ENCODE peak calls at places on chromosomes 3 and 15, in seven cellular contexts. One of them, this sample, is unnamed.

GRCh38 chr3:129687586-129688125 is 81.2 kb upstream of the PLXND1 start:
- DNase-seq in kidney epithelial cell: no peak
- DNase-seq in mucosa of descending colon: no peak
- DNase-seq in GM23338: no peak
- DNase-seq in AG04450: no peak
- DNase-seq in AG10803: no peak
- DNase-seq in transverse colon: no peak
- DNase-seq in this sample: no peak

GRCh38 chr3:12193485-12194165 is 34.9 kb upstream of the TIMP4 start:
- DNase-seq in kidney epithelial cell: peak; percentile 95
- DNase-seq in mucosa of descending colon: no peak
- DNase-seq in GM23338: no peak
- DNase-seq in AG04450: peak; percentile 97
- DNase-seq in AG10803: peak; percentile 96
- DNase-seq in transverse colon: peak; percentile 61
- DNase-seq in this sample: no peak

GRCh38 chr3:196270499-196270898 is 17.0 kb downstream of the PCYT1A start:
- DNase-seq in kidney epithelial cell: no peak
- DNase-seq in mucosa of descending colon: no peak
- DNase-seq in GM23338: no peak
- DNase-seq in AG04450: no peak
- DNase-seq in AG10803: no peak
- DNase-seq in transverse colon: no peak
- DNase-seq in this sample: no peak

GRCh38 chr15:38252481-38253311 is at the start of gene SPRED1:
- DNase-seq in kidney epithelial cell: no peak
- DNase-seq in mucosa of descending colon: peak; percentile 83
- DNase-seq in GM23338: peak; percentile 57
- DNase-seq in AG04450: no peak
- DNase-seq in AG10803: peak; percentile 68
- DNase-seq in transverse colon: peak; percentile 74
- DNase-seq in this sample: peak; percentile 27

GRCh38 chr3:149421764-149422163 is 44.3 kb upstream of the TM4SF1 start:
- DNase-seq in kidney epithelial cell: no peak
- DNase-seq in mucosa of descending colon: no peak
- DNase-seq in GM23338: no peak
- DNase-seq in AG04450: no peak
- DNase-seq in AG10803: no peak
- DNase-seq in transverse colon: no peak
- DNase-seq in this sample: no peak

GRCh38 chr15:25936004-25936403 is 72.9 kb upstream of the ATP10A start:
- DNase-seq in kidney epithelial cell: no peak
- DNase-seq in mucosa of descending colon: no peak
- DNase-seq in GM23338: no peak
- DNase-seq in AG04450: no peak
- DNase-seq in AG10803: peak; percentile 16
- DNase-seq in transverse colon: no peak
- DNase-seq in this sample: no peak

GRCh38 chr3:186162221-186162620 is 53.3 kb upstream of the ETV5 start:
- DNase-seq in kidney epithelial cell: no peak
- DNase-seq in mucosa of descending colon: no peak
- DNase-seq in GM23338: no peak
- DNase-seq in AG04450: no peak
- DNase-seq in AG10803: no peak
- DNase-seq in transverse colon: no peak
- DNase-seq in this sample: no peak

GRCh38 chr3:138856799-138857198 is 22.1 kb upstream of the PIK3CB start:
- DNase-seq in kidney epithelial cell: no peak
- DNase-seq in mucosa of descending colon: no peak
- DNase-seq in GM23338: no peak
- DNase-seq in AG04450: no peak
- DNase-seq in AG10803: no peak
- DNase-seq in transverse colon: no peak
- DNase-seq in this sample: no peak

GRCh38 chr3:182682263-182683229 is 110.8 kb upstream of the ATP11B start:
- DNase-seq in kidney epithelial cell: no peak
- DNase-seq in mucosa of descending colon: peak; percentile 80
- DNase-seq in GM23338: peak; percentile 85
- DNase-seq in AG04450: no peak
- DNase-seq in AG10803: peak; percentile 21
- DNase-seq in transverse colon: peak; percentile 77
- DNase-seq in this sample: peak; percentile 41

GRCh38 chr3:127473244-127474024 is 117.1 kb downstream of the TPRA1 start:
- DNase-seq in kidney epithelial cell: no peak
- DNase-seq in mucosa of descending colon: no peak
- DNase-seq in GM23338: peak; percentile 90
- DNase-seq in AG04450: no peak
- DNase-seq in AG10803: no peak
- DNase-seq in transverse colon: no peak
- DNase-seq in this sample: no peak

GRCh38 chr3:50639055-50639494 is 22.1 kb downstream of the MAPKAPK3 start:
- DNase-seq in kidney epithelial cell: no peak
- DNase-seq in mucosa of descending colon: no peak
- DNase-seq in GM23338: no peak
- DNase-seq in AG04450: peak; percentile 26
- DNase-seq in AG10803: peak; percentile 69
- DNase-seq in transverse colon: no peak
- DNase-seq in this sample: no peak

GRCh38 chr3:156997351-156997750 is 162.6 kb downstream of the CCNL1 start:
- DNase-seq in kidney epithelial cell: no peak
- DNase-seq in mucosa of descending colon: no peak
- DNase-seq in GM23338: no peak
- DNase-seq in AG04450: no peak
- DNase-seq in AG10803: peak; percentile 79
- DNase-seq in transverse colon: no peak
- DNase-seq in this sample: no peak

GRCh38 chr15:71612066-71612715 is 198.2 kb upstream of the NR2E3 start:
- DNase-seq in kidney epithelial cell: no peak
- DNase-seq in mucosa of descending colon: no peak
- DNase-seq in GM23338: no peak
- DNase-seq in AG04450: no peak
- DNase-seq in AG10803: no peak
- DNase-seq in transverse colon: no peak
- DNase-seq in this sample: no peak

GRCh38 chr3:28077566-28077965 is 163.9 kb upstream of the CMC1 start:
- DNase-seq in kidney epithelial cell: no peak
- DNase-seq in mucosa of descending colon: no peak
- DNase-seq in GM23338: peak; percentile 71
- DNase-seq in AG04450: no peak
- DNase-seq in AG10803: peak; percentile 23
- DNase-seq in transverse colon: no peak
- DNase-seq in this sample: no peak

GRCh38 chr3:140166908-140167599 is 232.1 kb downstream of the CLSTN2 start:
- DNase-seq in kidney epithelial cell: no peak
- DNase-seq in mucosa of descending colon: no peak
- DNase-seq in GM23338: no peak
- DNase-seq in AG04450: no peak
- DNase-seq in AG10803: peak; percentile 10
- DNase-seq in transverse colon: no peak
- DNase-seq in this sample: no peak

GRCh38 chr15:57526615-57527014 is 65.1 kb upstream of the MYZAP start:
- DNase-seq in kidney epithelial cell: no peak
- DNase-seq in mucosa of descending colon: no peak
- DNase-seq in GM23338: no peak
- DNase-seq in AG04450: no peak
- DNase-seq in AG10803: no peak
- DNase-seq in transverse colon: no peak
- DNase-seq in this sample: no peak

GRCh38 chr15:59022188-59022587 is 34.7 kb downstream of the RNF111 start:
- DNase-seq in kidney epithelial cell: no peak
- DNase-seq in mucosa of descending colon: no peak
- DNase-seq in GM23338: no peak
- DNase-seq in AG04450: no peak
- DNase-seq in AG10803: no peak
- DNase-seq in transverse colon: no peak
- DNase-seq in this sample: no peak

GRCh38 chr3:7546219-7546618 is 685.3 kb downstream of the GRM7 start:
- DNase-seq in kidney epithelial cell: peak; percentile 10
- DNase-seq in mucosa of descending colon: no peak
- DNase-seq in GM23338: no peak
- DNase-seq in AG04450: no peak
- DNase-seq in AG10803: no peak
- DNase-seq in transverse colon: no peak
- DNase-seq in this sample: no peak

GRCh38 chr3:57756528-57757401 is 656 bp downstream of the SLMAP start:
- DNase-seq in kidney epithelial cell: no peak
- DNase-seq in mucosa of descending colon: peak; percentile 70
- DNase-seq in GM23338: peak; percentile 62
- DNase-seq in AG04450: no peak
- DNase-seq in AG10803: peak; percentile 64
- DNase-seq in transverse colon: peak; percentile 35
- DNase-seq in this sample: peak; percentile 9

GRCh38 chr3:190601597-190601996 is 87.7 kb downstream of the IL1RAP start:
- DNase-seq in kidney epithelial cell: no peak
- DNase-seq in mucosa of descending colon: no peak
- DNase-seq in GM23338: no peak
- DNase-seq in AG04450: no peak
- DNase-seq in AG10803: no peak
- DNase-seq in transverse colon: no peak
- DNase-seq in this sample: no peak

GRCh38 chr15:101276501-101277037 is 716 bp downstream of the SELENOS start:
- DNase-seq in kidney epithelial cell: no peak
- DNase-seq in mucosa of descending colon: no peak
- DNase-seq in GM23338: peak; percentile 53
- DNase-seq in AG04450: no peak
- DNase-seq in AG10803: peak; percentile 49
- DNase-seq in transverse colon: no peak
- DNase-seq in this sample: no peak

DNA sequence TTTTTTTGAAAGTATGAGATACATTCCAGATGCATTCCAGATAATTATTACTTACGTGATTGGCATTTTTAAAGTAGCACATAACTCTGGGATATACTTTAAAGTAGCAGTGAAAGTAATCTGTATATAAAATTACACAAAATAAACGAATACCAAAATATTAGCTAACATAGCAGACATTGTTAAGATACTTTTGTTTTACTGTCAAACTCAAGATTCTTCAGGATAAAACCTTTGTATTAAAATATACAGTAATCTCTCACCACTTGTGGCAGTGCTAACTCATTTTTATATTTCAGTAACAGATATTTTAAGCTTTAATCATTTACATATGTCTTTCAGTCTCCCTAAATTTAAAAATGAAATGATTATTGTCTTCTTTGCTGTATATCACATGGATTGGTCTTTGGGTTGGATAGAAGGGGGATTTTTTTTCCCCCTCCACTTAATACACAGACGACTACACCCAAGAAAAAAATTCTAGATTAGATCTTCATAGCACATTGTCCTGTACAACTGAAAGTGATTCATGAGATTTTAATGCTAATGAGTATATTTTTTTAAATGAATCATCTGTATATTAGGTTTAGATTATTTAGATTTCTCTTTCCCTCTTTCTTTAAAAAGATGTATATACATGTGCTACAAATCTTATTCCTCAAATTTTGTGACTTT is 24.6 kb upstream of the EBLN2 start:
- DNase-seq in kidney epithelial cell: no peak
- DNase-seq in mucosa of descending colon: no peak
- DNase-seq in GM23338: no peak
- DNase-seq in AG04450: no peak
- DNase-seq in AG10803: peak; percentile 27
- DNase-seq in transverse colon: no peak
- DNase-seq in this sample: no peak
- H3K4me3 ChIP-seq in kidney epithelial cell: no peak overlapping the region
- H3K4me3 ChIP-seq in mucosa of descending colon: no peak overlapping the region
- H3K4me3 ChIP-seq in GM23338: no peak overlapping the region
- H3K4me3 ChIP-seq in AG04450: no peak overlapping the region
- H3K4me3 ChIP-seq in AG10803: no peak overlapping the region
- H3K4me3 ChIP-seq in transverse colon: no peak overlapping the region
- H3K4me3 ChIP-seq in this sample: no peak overlapping the region

DNA sequence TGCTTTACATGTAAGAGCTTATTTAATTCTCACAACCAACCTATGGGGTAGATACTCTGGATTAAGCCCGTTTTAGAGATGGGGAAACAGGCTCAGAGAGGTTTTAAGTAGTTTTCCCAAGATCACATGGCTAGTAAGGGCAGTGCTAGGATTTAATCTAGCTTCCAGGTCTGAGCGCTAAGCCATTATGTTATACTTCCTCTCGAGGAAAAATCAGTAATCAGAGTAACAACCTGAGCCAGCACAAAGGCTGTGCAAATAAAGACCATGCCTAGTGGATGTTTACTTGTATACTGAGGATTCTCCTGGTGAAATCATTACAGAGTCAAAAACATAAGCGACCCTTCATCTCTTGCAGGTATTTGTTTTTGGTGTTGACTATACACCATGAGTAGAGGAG is 9.0 kb downstream of the FSTL1 start:
- DNase-seq in kidney epithelial cell: no peak
- DNase-seq in mucosa of descending colon: no peak
- DNase-seq in GM23338: no peak
- DNase-seq in AG04450: no peak
- DNase-seq in AG10803: no peak
- DNase-seq in transverse colon: no peak
- DNase-seq in this sample: no peak
- H3K4me3 ChIP-seq in kidney epithelial cell: no peak overlapping the region
- H3K4me3 ChIP-seq in mucosa of descending colon: no peak overlapping the region
- H3K4me3 ChIP-seq in GM23338: no peak overlapping the region
- H3K4me3 ChIP-seq in AG04450: no peak overlapping the region
- H3K4me3 ChIP-seq in AG10803: no peak overlapping the region
- H3K4me3 ChIP-seq in transverse colon: no peak overlapping the region
- H3K4me3 ChIP-seq in this sample: no peak overlapping the region

DNA sequence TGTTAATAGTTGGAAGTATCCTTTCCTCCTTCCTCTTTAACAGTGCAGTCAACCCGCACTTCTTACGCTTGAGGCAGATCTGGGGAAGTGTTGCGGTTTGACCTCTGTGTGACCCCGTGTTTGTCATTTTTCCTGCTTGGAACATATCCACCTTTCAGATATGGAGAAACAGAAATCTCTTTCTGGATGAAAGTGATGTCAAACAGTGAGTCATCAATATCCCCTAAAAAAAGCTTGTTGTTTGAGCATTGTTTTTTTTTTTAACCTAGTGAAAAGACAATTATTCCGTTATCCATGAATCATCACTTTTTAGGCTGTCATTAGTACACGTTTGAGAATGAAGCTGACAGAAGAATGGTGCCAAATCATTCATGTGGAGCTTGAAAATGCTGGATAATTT is 293.7 kb downstream of the ARPP21 start:
- DNase-seq in kidney epithelial cell: peak; percentile 61
- DNase-seq in mucosa of descending colon: no peak
- DNase-seq in GM23338: no peak
- DNase-seq in AG04450: peak; percentile 43
- DNase-seq in AG10803: peak; percentile 49
- DNase-seq in transverse colon: no peak
- DNase-seq in this sample: no peak
- H3K4me3 ChIP-seq in kidney epithelial cell: no peak overlapping the region
- H3K4me3 ChIP-seq in mucosa of descending colon: no peak overlapping the region
- H3K4me3 ChIP-seq in GM23338: no peak overlapping the region
- H3K4me3 ChIP-seq in AG04450: no peak overlapping the region
- H3K4me3 ChIP-seq in AG10803: no peak overlapping the region
- H3K4me3 ChIP-seq in transverse colon: no peak overlapping the region
- H3K4me3 ChIP-seq in this sample: no peak overlapping the region

DNA sequence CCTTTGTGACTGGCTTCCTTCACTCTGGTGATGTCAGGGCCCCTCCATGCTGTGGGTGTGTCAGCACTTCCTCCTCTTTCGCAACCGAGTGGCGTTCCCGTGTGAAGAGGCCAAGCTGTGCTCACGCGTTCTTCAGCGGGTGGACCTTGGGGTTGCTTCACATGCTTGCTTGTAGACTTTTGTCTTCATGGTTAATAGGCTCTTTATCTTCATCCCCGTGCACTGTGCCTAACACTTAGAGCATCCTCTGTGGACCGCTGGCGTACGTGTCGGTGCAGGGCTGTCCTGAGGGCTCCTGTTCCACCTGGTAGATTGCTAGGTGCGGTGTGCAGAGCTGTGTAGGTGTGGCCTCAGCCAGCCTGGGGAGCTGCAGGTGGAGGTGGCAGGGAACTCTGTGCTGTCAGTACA is 182.3 kb downstream of the OR4M2 start:
- DNase-seq in kidney epithelial cell: no peak
- DNase-seq in mucosa of descending colon: peak; percentile 66
- DNase-seq in GM23338: no peak
- DNase-seq in AG04450: no peak
- DNase-seq in AG10803: no peak
- DNase-seq in transverse colon: peak; percentile 46
- DNase-seq in this sample: no peak
- H3K4me3 ChIP-seq in kidney epithelial cell: no peak overlapping the region
- H3K4me3 ChIP-seq in mucosa of descending colon: no peak overlapping the region
- H3K4me3 ChIP-seq in GM23338: no peak overlapping the region
- H3K4me3 ChIP-seq in AG04450: no peak overlapping the region
- H3K4me3 ChIP-seq in AG10803: no peak overlapping the region
- H3K4me3 ChIP-seq in transverse colon: no peak overlapping the region
- H3K4me3 ChIP-seq in this sample: peak overlapping the region; percentile 6

This sample was measured in CD4-positive, alpha-beta memory T cell.